ENCODE peak calls at places on chromosome 13, in four cellular contexts. One of them, this sample, is unnamed.

GRCh38 chr13:89726690-89727435 is 1620.6 kb upstream of the MIR17HG start:
- DNase-seq in kidney glomerular epithelial cell: peak
- DNase-seq in EH: no peak
- DNase-seq in WTC11: no peak
- DNase-seq in this sample: no peak

GRCh38 chr13:21583496-21583895 is 20.5 kb downstream of the MICU2 start:
- DNase-seq in EH: peak
- DNase-seq in WTC11: peak
- DNase-seq in kidney glomerular epithelial cell: peak
- DNase-seq in this sample: no peak

GRCh38 chr13:29801737-29802305 is 48.6 kb downstream of the UBL3 start:
- DNase-seq in EH: no peak
- DNase-seq in WTC11: no peak
- DNase-seq in kidney glomerular epithelial cell: no peak
- DNase-seq in this sample: no peak

GRCh38 chr13:99911069-99911964 is 60.2 kb downstream of the ZIC5 start:
- DNase-seq in WTC11: no peak
- DNase-seq in kidney glomerular epithelial cell: no peak
- DNase-seq in EH: no peak
- DNase-seq in this sample: no peak

GRCh38 chr13:32592082-32592481 is 5.8 kb downstream of the PDS5B start:
- DNase-seq in EH: no peak
- DNase-seq in kidney glomerular epithelial cell: no peak
- DNase-seq in WTC11: no peak
- DNase-seq in this sample: no peak

GRCh38 chr13:113508531-113509254 is 18.2 kb upstream of the DCUN1D2 start:
- DNase-seq in EH: no peak
- DNase-seq in WTC11: no peak
- DNase-seq in kidney glomerular epithelial cell: no peak
- DNase-seq in this sample: no peak

GRCh38 chr13:72931311-72931710 is 127.5 kb upstream of the KLF5 start:
- DNase-seq in EH: no peak
- DNase-seq in WTC11: no peak
- DNase-seq in kidney glomerular epithelial cell: no peak
- DNase-seq in this sample: no peak

GRCh38 chr13:73465629-73465974 is 406.8 kb downstream of the KLF5 start:
- DNase-seq in EH: peak
- DNase-seq in kidney glomerular epithelial cell: peak
- DNase-seq in WTC11: no peak
- DNase-seq in this sample: no peak

GRCh38 chr13:32804673-32805260 is 211.5 kb upstream of the KL start:
- DNase-seq in EH: no peak
- DNase-seq in WTC11: no peak
- DNase-seq in kidney glomerular epithelial cell: no peak
- DNase-seq in this sample: no peak

GRCh38 chr13:96238861-96239260 is 149.0 kb downstream of the HS6ST3 start:
- DNase-seq in WTC11: no peak
- DNase-seq in EH: no peak
- DNase-seq in kidney glomerular epithelial cell: peak
- DNase-seq in this sample: no peak

GRCh38 chr13:80562423-80562822 is 221.5 kb upstream of the SPRY2 start:
- DNase-seq in kidney glomerular epithelial cell: no peak
- DNase-seq in WTC11: no peak
- DNase-seq in EH: no peak
- DNase-seq in this sample: no peak

GRCh38 chr13:33125821-33126570 is 109.8 kb downstream of the KL start:
- DNase-seq in EH: peak
- DNase-seq in kidney glomerular epithelial cell: peak
- DNase-seq in WTC11: no peak
- DNase-seq in this sample: peak

GRCh38 chr13:39448831-39449230 is 154.2 kb downstream of the LHFPL6 start:
- DNase-seq in EH: no peak
- DNase-seq in WTC11: no peak
- DNase-seq in kidney glomerular epithelial cell: no peak
- DNase-seq in this sample: no peak

GRCh38 chr13:25581351-25581750 is 209.6 kb downstream of the ATP8A2 start:
- DNase-seq in kidney glomerular epithelial cell: no peak
- DNase-seq in EH: no peak
- DNase-seq in WTC11: no peak
- DNase-seq in this sample: no peak

GRCh38 chr13:113327766-113328391 is 30.8 kb downstream of the LAMP1 start:
- DNase-seq in EH: no peak
- DNase-seq in kidney glomerular epithelial cell: no peak
- DNase-seq in WTC11: no peak
- DNase-seq in this sample: no peak

GRCh38 chr13:21671793-21672680 is 1.2 kb downstream of the FGF9 start:
- DNase-seq in kidney glomerular epithelial cell: no peak
- DNase-seq in WTC11: no peak
- DNase-seq in EH: no peak
- DNase-seq in this sample: no peak

GRCh38 chr13:83878691-83879410 is 3.4 kb downstream of the SLITRK1 start:
- DNase-seq in EH: no peak
- DNase-seq in kidney glomerular epithelial cell: no peak
- DNase-seq in WTC11: peak
- DNase-seq in this sample: no peak

GRCh38 chr13:29800687-29801086 is 49.7 kb downstream of the UBL3 start:
- DNase-seq in WTC11: peak
- DNase-seq in EH: no peak
- DNase-seq in kidney glomerular epithelial cell: no peak
- DNase-seq in this sample: no peak

GRCh38 chr13:43132228-43132627 is 108.8 kb downstream of the DNAJC15 start:
- DNase-seq in WTC11: peak
- DNase-seq in EH: peak
- DNase-seq in kidney glomerular epithelial cell: peak
- DNase-seq in this sample: no peak

GRCh38 chr13:108121406-108121805 is 93.9 kb downstream of the LIG4 start:
- DNase-seq in WTC11: no peak
- DNase-seq in EH: no peak
- DNase-seq in kidney glomerular epithelial cell: no peak
- DNase-seq in this sample: no peak

GRCh38 chr13:38394777-38395504 is 45.3 kb downstream of the UFM1 start:
- DNase-seq in WTC11: no peak
- DNase-seq in kidney glomerular epithelial cell: no peak
- DNase-seq in EH: peak
- DNase-seq in this sample: no peak

GRCh38 chr13:40383132-40383531 is 283.3 kb downstream of the FOXO1 start:
- DNase-seq in EH: no peak
- DNase-seq in WTC11: no peak
- DNase-seq in kidney glomerular epithelial cell: no peak
- DNase-seq in this sample: no peak

GRCh38 chr13:29877456-29878096 is 27.2 kb upstream of the UBL3 start:
- DNase-seq in kidney glomerular epithelial cell: no peak
- DNase-seq in EH: no peak
- DNase-seq in WTC11: no peak
- DNase-seq in this sample: no peak

GRCh38 chr13:111864566-111864965 is 202.4 kb upstream of the SOX1 start:
- DNase-seq in EH: no peak
- DNase-seq in WTC11: no peak
- DNase-seq in kidney glomerular epithelial cell: no peak
- DNase-seq in this sample: no peak

GRCh38 chr13:88751994-88752393 is 1080.8 kb downstream of the SLITRK5 start:
- DNase-seq in kidney glomerular epithelial cell: no peak
- DNase-seq in EH: no peak
- DNase-seq in WTC11: no peak
- DNase-seq in this sample: no peak

GRCh38 chr13:94481966-94482365 is 2.5 kb upstream of the DCT start:
- DNase-seq in EH: peak
- DNase-seq in WTC11: no peak
- DNase-seq in kidney glomerular epithelial cell: peak
- DNase-seq in this sample: no peak

GRCh38 chr13:36329355-36329754 is 16.8 kb downstream of the SPART start:
- DNase-seq in EH: no peak
- DNase-seq in kidney glomerular epithelial cell: no peak
- DNase-seq in WTC11: no peak
- DNase-seq in this sample: no peak

GRCh38 chr13:85974604-85975366 is 175.6 kb upstream of the SLITRK6 start:
- DNase-seq in WTC11: no peak
- DNase-seq in kidney glomerular epithelial cell: peak
- DNase-seq in EH: no peak
- DNase-seq in this sample: no peak

GRCh38 chr13:30898721-30899188 is 7.3 kb upstream of the MEDAG start:
- DNase-seq in EH: peak
- DNase-seq in kidney glomerular epithelial cell: peak
- DNase-seq in WTC11: no peak
- DNase-seq in this sample: no peak

GRCh38 chr13:20828540-20829364 is 55.0 kb upstream of the EEF1AKMT1 start:
- DNase-seq in kidney glomerular epithelial cell: peak
- DNase-seq in EH: peak
- DNase-seq in WTC11: no peak
- DNase-seq in this sample: no peak

GRCh38 chr13:66618702-66619101 is 611.4 kb downstream of the PCDH9 start:
- DNase-seq in WTC11: no peak
- DNase-seq in EH: peak
- DNase-seq in kidney glomerular epithelial cell: peak
- DNase-seq in this sample: no peak

GRCh38 chr13:73914119-73914518 is 220.1 kb downstream of the KLF12 start:
- DNase-seq in EH: no peak
- DNase-seq in WTC11: no peak
- DNase-seq in kidney glomerular epithelial cell: no peak
- DNase-seq in this sample: no peak

GRCh38 chr13:93450226-93450625 is 223.6 kb downstream of the GPC6 start:
- DNase-seq in EH: peak
- DNase-seq in kidney glomerular epithelial cell: peak
- DNase-seq in WTC11: no peak
- DNase-seq in this sample: no peak

GRCh38 chr13:34867590-34867989 is 74.5 kb upstream of the NBEA start:
- DNase-seq in kidney glomerular epithelial cell: peak
- DNase-seq in WTC11: no peak
- DNase-seq in EH: peak
- DNase-seq in this sample: no peak

GRCh38 chr13:22618002-22618401 is 562.8 kb upstream of the SGCG start:
- DNase-seq in kidney glomerular epithelial cell: no peak
- DNase-seq in EH: no peak
- DNase-seq in WTC11: no peak
- DNase-seq in this sample: no peak

GRCh38 chr13:29522044-29522685 is 73.3 kb downstream of the SLC7A1 start:
- DNase-seq in WTC11: no peak
- DNase-seq in EH: peak
- DNase-seq in kidney glomerular epithelial cell: no peak
- DNase-seq in this sample: no peak

GRCh38 chr13:52846567-52847321 is 1.7 kb downstream of the PCDH8 start:
- DNase-seq in WTC11: peak
- DNase-seq in EH: no peak
- DNase-seq in kidney glomerular epithelial cell: peak
- DNase-seq in this sample: no peak

GRCh38 chr13:99312493-99312883 is 5.3 kb upstream of the GPR183 start:
- DNase-seq in WTC11: no peak
- DNase-seq in kidney glomerular epithelial cell: peak
- DNase-seq in EH: peak
- DNase-seq in this sample: no peak

GRCh38 chr13:34019870-34020269 is 201.9 kb downstream of the RFC3 start:
- DNase-seq in WTC11: no peak
- DNase-seq in kidney glomerular epithelial cell: peak
- DNase-seq in EH: peak
- DNase-seq in this sample: no peak